ENCODE peak calls at places on chromosome 1, in six cellular contexts. K is heart left ventricle, E is NB4, S is right lobe of liver, L is K562, C is adrenal gland. Y is an unnamed sample.

GRCh38 chr1:182259229-182259872 is 132.2 kb downstream of the GLUL start:
- DNase-seq in S (peak), C (peak), K (peak), E (peak), L (peak), Y (peak)

GRCh38 chr1:5993553-5994510 is 1.6 kb upstream of the NPHP4 start:
- DNase-seq in E (peak), L (peak), S (no peak), K (no peak), C (no peak), Y (no peak)

GRCh38 chr1:27430903-27431653 is 38.7 kb downstream of the GPR3 start:
- DNase-seq in E (peak), K (peak), C (peak), L (peak), S (no peak), Y (peak)

GRCh38 chr1:153291514-153291913 is 21.2 kb downstream of the PGLYRP3 start:
- DNase-seq in C (no peak), L (no peak), K (no peak), S (no peak), E (no peak), Y (no peak)

GRCh38 chr1:113415256-113416189 is 25.2 kb downstream of the MAGI3 start:
- DNase-seq in E (peak), K (no peak), L (peak), C (no peak), S (no peak), Y (no peak)

GRCh38 chr1:215568287-215568692 is 1.2 kb downstream of the KCTD3 start:
- DNase-seq in S (no peak), E (peak), C (peak), K (no peak), L (peak), Y (peak)

GRCh38 chr1:61190476-61191067 is 108.2 kb downstream of the NFIA start:
- DNase-seq in E (no peak), S (no peak), K (no peak), C (no peak), L (no peak), Y (no peak)

GRCh38 chr1:239922778-239923522 is 168.7 kb upstream of the FMN2 start:
- DNase-seq in L (no peak), E (no peak), K (no peak), C (no peak), S (no peak), Y (no peak)

GRCh38 chr1:91161166-91161565 is 139.3 kb upstream of the ZNF644 start:
- DNase-seq in E (no peak), K (no peak), L (no peak), C (no peak), S (no peak), Y (no peak)

GRCh38 chr1:198805498-198806151 is 166.8 kb downstream of the PTPRC start:
- DNase-seq in S (no peak), C (no peak), K (no peak), E (no peak), L (no peak), Y (no peak)

GRCh38 chr1:153478692-153479618 is 18.5 kb upstream of the S100A7 start:
- DNase-seq in L (no peak), E (no peak), C (no peak), K (no peak), S (no peak), Y (no peak)

DNA sequence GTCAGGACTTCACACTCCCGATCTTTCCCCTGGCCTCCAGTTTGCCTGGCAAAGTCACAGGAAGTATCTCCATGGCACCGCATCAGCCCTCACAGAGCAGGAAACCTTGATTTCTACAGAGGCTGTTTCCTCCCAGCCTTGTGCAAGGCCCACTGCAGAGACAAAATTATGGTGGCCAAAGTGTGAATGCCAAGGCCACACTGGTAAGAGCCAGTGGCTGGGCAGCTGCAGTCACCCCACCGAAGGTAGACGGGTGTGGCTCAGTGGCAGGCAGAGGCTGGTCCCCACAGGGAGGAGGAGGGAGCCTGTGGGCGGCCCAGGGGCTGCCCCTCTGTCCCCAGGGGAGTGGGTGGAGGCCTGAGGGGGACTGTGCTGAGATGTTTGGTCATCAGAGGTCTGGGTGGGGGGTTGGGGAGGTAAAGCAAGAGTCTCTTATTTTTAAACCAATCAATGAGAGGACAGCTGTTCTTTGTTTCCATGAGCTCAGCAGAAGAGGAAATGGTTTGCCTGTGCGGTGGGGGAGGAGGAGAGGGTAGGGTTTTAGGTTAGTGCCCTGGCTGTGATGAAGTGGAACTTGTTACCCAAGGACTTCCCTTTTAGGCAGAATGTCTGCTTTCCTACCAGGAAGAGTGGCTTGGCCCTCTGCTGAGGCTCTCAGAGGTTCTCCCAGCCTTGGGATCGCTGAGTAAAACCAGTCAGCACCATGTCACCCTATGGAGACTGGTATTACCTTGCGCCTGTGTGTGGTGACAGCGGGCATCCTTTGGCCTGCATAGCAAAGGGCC is 18.0 kb upstream of the BTG2 start:
- DNase-seq in K (peak), L (peak), S (peak), E (peak), C (peak), Y (no peak)
- TF ChIP-seq POLR2A in K (no peak), L (no peak), S (peak), E (no peak), C (no peak), Y (peak)

DNA sequence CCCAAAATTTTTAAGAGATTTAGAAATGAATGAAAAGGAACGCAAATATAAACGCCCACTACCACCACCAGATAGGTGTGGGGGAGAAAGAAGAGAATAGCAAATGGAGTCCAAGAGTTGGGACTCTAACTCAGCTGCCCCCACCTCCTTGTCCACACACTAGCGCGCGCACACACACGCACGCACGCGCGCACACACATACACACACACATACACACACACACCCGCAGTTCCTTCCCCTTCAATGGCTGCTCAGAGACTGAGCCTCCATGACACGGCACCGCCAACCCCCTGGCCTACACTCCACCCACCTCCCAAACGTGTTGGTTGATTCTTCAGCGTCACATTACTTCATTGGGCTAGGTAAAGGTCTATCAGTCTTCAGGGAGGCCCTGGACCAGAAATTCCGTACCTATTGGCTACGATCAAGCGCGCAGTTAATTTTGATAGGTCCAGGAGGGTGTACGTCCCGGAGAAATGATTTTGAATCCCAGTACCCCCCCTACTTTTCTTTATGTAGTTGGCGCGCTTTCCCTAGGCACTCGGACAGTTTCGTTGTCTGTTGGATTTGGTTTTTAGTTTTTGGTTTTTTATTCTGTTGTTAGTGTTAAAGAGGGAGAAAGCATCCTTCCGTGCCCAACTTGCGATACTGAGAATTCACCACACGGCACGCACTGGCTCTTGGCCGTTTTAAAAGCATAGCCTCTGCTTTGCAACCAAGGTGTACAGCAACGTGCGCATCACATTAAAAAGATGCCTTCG is at the start of gene ANP32E:
- DNase-seq in E (peak), C (peak), K (peak), L (peak), S (peak), Y (peak)
- TF ChIP-seq CTCF in E (no peak), C (no peak), K (no peak), L (no peak), S (no peak), Y (no peak)

GRCh38 chr1:150486966-150487762 is at the start of gene TARS2:
- DNase-seq in S (peak), L (peak), C (peak), K (peak), E (peak), Y (peak)
- TF ChIP-seq POLR2A in S (peak), L (peak), C (peak), K (no peak), E (peak), Y (peak)

DNA sequence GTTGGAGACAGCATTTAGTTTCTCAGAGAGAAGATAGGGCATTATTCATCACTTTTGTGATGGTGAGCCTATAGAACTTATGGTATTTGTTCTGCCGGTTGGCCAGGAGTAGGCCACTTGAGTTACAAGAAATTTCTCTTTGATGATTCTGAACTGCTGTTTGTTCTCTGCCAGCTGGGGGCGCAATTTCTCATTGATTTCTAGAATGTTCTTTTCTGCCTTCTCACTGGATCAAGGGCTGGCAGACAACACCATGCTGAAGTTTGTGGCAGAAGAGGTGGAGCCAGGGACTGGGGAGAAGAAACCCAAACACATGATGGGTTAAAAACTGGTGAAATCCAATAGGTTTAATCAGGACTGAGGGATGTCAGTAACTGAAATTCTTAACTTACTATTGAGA is 360.6 kb downstream of the FAM72C start:
- DNase-seq in K (no peak), S (no peak), L (peak), E (peak), C (no peak), Y (no peak)
- TF ChIP-seq CTCF in K (no peak), S (no peak), L (peak), E (peak), C (no peak), Y (no peak)

DNA sequence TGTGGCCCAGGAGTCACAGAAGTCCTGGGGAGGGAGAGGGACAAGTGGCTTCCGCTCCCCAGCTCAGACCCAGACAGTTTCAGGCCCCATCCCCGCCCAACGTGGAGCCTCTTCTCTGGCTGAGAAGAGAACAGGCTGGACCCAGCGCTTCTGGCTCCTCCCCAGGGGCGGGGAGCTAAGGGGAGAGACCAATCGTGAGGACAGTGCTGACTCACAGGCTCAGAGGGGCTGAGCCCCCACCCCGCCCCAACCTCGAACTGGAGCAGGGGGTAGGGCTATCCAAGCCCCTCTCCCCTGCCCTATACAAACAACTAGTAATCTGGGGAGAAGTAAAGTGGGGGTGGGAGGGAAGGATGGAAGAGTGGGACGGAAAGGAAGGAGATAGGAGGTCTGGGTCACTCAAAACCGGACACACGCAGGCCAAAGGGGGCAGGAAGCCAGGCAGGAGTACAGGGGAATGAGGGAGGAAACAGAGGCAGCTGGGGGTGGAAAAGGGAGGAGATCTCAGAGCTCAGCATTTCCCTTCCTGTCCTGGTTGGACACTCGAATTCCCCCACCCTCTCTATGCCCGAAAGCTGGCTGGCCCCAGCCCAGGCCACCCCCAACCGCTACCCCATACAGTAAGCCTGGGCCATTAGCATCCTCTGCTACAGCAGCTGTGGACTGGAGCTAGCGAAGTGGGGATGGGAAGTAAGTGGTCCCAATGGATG is at the start of gene SHC1:
- DNase-seq in E (peak), C (peak), L (peak), S (peak), K (peak), Y (peak)
- TF ChIP-seq POLR2A in E (peak), C (peak), L (peak), S (peak), K (peak), Y (peak)

DNA sequence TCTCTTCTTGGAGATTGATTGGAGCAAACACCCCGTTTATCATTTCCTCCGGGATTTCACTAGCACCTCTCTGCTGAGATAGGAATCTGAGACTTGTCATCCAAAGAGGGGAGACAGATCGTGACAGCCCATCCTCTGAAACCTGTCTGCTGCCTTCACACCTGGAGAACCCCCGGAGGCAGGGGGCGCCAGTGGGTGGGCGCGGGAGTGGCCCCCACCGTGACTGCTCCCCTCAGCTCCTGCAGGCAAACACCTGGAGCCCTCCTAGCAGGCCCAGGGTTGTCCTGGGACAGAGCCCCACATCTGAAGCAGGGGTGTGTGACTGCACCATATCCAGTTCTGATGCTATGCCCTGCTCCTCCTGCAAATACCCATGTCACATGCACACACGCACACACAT is 209.5 kb upstream of the POU3F1 start:
- DNase-seq in L (no peak), K (no peak), C (no peak), E (no peak), S (no peak), Y (no peak)
- TF ChIP-seq CTCF in L (no peak), K (no peak), C (no peak), E (no peak), S (no peak), Y (no peak)

GRCh38 chr1:33256701-33257387 is 552 bp downstream of the ZNF362 start:
- DNase-seq in C (peak), L (peak), S (peak), K (peak), E (peak), Y (peak)

GRCh38 chr1:33254536-33254935 is 1.8 kb upstream of the ZNF362 start:
- DNase-seq in L (no peak), E (no peak), S (no peak), C (no peak), K (no peak), Y (no peak)

GRCh38 chr1:33256335-33256700 is at the start of gene ZNF362:
- DNase-seq in C (peak), K (peak), E (peak), L (peak), S (peak), Y (peak)

GRCh38 chr1:33257388-33257758 is 1.1 kb downstream of the ZNF362 start:
- DNase-seq in L (no peak), C (no peak), E (no peak), S (no peak), K (no peak), Y (no peak)

GRCh38 chr1:33255347-33256311 is 663 bp upstream of the ZNF362 start:
- DNase-seq in E (peak), C (peak), K (peak), L (no peak), S (peak), Y (peak)
- TF ChIP-seq POLR2A in E (no peak), C (peak), K (no peak), L (no peak), S (peak), Y (peak)

DNA sequence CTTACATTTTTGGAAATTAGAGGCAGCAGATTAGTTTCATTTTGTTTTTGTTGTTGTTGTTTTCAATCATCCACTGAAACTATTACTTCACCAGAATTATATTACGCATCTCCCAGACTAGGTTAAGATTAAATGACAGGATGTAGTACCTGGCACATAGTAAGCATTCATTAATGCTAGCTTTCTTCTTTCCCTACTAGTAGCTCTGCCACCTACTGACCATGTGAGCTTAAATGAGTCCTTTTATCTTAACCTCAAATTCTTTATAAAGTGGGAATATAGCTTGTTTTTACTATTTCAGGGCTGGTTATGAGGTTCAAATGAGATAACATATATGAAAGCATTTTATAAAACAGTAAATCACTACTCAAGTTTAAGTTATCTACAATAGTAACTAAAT is 10.2 kb upstream of the ASPM start:
- DNase-seq in E (no peak), K (no peak), L (no peak), S (no peak), C (no peak), Y (no peak)
- TF ChIP-seq CTCF in E (no peak), K (no peak), L (no peak), S (peak), C (no peak), Y (no peak)

GRCh38 chr1:30757196-30757949 is at the start of gene LAPTM5:
- DNase-seq in K (peak), E (peak), C (peak), S (peak), L (no peak), Y (no peak)
- TF ChIP-seq POLR2A in K (no peak), E (peak), C (peak), S (peak), L (no peak), Y (peak)

Y was measured in prostate gland.